ENCODE peak calls at places on chromosome 5, in six cellular contexts. T is heart right ventricle, S is psoas muscle, I is A549, D is OCI-LY7, R is neural progenitor cell. P is an unnamed sample. For H3K4me1, the result is how much of the 10 kb centered on the place peaks cover.

GRCh38 chr5:41637869-41638268 is 127.5 kb upstream of the PLCXD3 start:
- DNase-seq in R (no peak), T (no peak), D (peak), S (no peak), I (peak), P (no peak)

GRCh38 chr5:218457-219289 is 553 bp downstream of the SDHA start:
- DNase-seq in S (peak), R (peak), I (peak), T (peak), D (peak), P (no peak)

GRCh38 chr5:150302301-150303069 is at the start of gene ARSI:
- DNase-seq in T (peak), D (no peak), S (no peak), I (peak), R (peak), P (no peak)

GRCh38 chr5:19044931-19045695 is 942.9 kb downstream of the CDH18 start:
- DNase-seq in I (no peak), R (no peak), T (no peak), D (no peak), S (no peak), P (no peak)

GRCh38 chr5:125575561-125576504 is 829.4 kb upstream of the ZNF608 start:
- DNase-seq in S (no peak), T (no peak), D (no peak), R (peak), I (no peak), P (no peak)

GRCh38 chr5:159732220-159732619 is 184.1 kb upstream of the ADRA1B start:
- DNase-seq in R (no peak), D (no peak), S (no peak), T (no peak), I (no peak), P (no peak)

GRCh38 chr5:41636605-41637004 is 126.2 kb upstream of the PLCXD3 start:
- DNase-seq in D (peak), I (peak), T (no peak), S (no peak), R (peak), P (no peak)

GRCh38 chr5:164202338-164202737 is 696.9 kb downstream of the MAT2B start:
- DNase-seq in I (no peak), T (no peak), S (no peak), R (no peak), D (no peak), P (no peak)

GRCh38 chr5:73205309-73205708 is 32.3 kb downstream of the TMEM174 start:
- DNase-seq in I (no peak), D (no peak), T (no peak), R (no peak), S (no peak), P (no peak)

GRCh38 chr5:72383280-72384205 is 63.4 kb downstream of the PTCD2 start:
- DNase-seq in D (no peak), T (no peak), I (peak), R (no peak), S (no peak), P (no peak)

GRCh38 chr5:180464603-180464970 is 29.6 kb upstream of the CNOT6 start:
- DNase-seq in T (no peak), R (no peak), S (no peak), I (peak), D (no peak), P (no peak)

GRCh38 chr5:10699281-10699874 is 61.7 kb downstream of the DAP start:
- DNase-seq in T (no peak), R (no peak), S (no peak), I (no peak), D (peak), P (no peak)

GRCh38 chr5:1799602-1800469 is at the start of gene MRPL36:
- DNase-seq in S (peak), R (peak), I (peak), T (peak), D (peak), P (peak)

GRCh38 chr5:28214292-28214691 is 1175.9 kb upstream of the CDH9 start:
- DNase-seq in I (no peak), S (no peak), T (no peak), D (no peak), R (no peak), P (no peak)

GRCh38 chr5:98568336-98568735 is 205.1 kb upstream of the RGMB start:
- DNase-seq in R (no peak), T (no peak), D (no peak), I (no peak), S (no peak), P (no peak)

GRCh38 chr5:167530548-167530947 is 760.9 kb upstream of the WWC1 start:
- DNase-seq in I (no peak), S (no peak), R (no peak), T (no peak), D (no peak), P (no peak)

GRCh38 chr5:144183254-144183889 is 12.7 kb downstream of the KCTD16 start:
- DNase-seq in R (peak), D (peak), T (no peak), S (no peak), I (peak), P (no peak)

GRCh38 chr5:172530406-172530805 is 76.1 kb upstream of the SH3PXD2B start:
- DNase-seq in T (no peak), S (no peak), I (no peak), D (no peak), R (no peak), P (no peak)

GRCh38 chr5:56350595-56351170 is 117.6 kb upstream of the ANKRD55 start:
- DNase-seq in T (peak), D (no peak), S (peak), R (no peak), I (peak), P (peak)

GRCh38 chr5:17190242-17190778 is 27.1 kb upstream of the BASP1 start:
- DNase-seq in T (peak), D (peak), R (peak), S (no peak), I (peak), P (peak)

GRCh38 chr5:55324815-55325418 is 17.1 kb downstream of the MTREX start:
- DNase-seq in D (peak), T (no peak), S (no peak), I (peak), R (peak), P (no peak)

GRCh38 chr5:158701406-158702177 is 398.1 kb downstream of the EBF1 start:
- DNase-seq in R (no peak), D (no peak), I (peak), T (no peak), S (no peak), P (peak)

GRCh38 chr5:31587546-31587945 is 51.4 kb upstream of the PDZD2 start:
- DNase-seq in R (no peak), S (no peak), T (no peak), D (no peak), I (no peak), P (no peak)

GRCh38 chr5:159877894-159878448 is 38.3 kb upstream of the ADRA1B start:
- DNase-seq in T (peak), D (no peak), S (no peak), R (no peak), I (no peak), P (no peak)

GRCh38 chr5:135916638-135917263 is 21.1 kb upstream of the IL9 start:
- DNase-seq in I (no peak), S (no peak), D (no peak), R (no peak), T (no peak), P (no peak)

DNA sequence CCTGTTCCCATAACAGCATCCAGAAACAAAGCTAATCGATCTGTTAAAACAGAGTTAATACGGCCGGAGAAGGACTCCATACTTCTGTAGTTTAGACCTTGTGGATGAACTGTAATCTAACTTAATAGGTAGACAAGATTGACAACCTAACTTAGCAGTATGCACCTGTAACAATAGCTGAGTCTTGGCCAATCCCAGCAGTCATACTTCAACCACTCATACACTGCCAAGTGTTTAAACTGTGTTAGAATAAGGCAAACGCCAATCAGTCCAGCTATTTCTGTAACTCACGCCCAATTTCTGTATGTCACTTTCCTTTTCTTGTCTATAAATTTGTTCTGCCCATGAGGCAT is 33.7 kb upstream of the MACIR start:
- DNase-seq in I (no peak), S (no peak), R (no peak), D (no peak), T (no peak), P (no peak)
- TF ChIP-seq CTCF in I (no peak), S (no peak), R (no peak), D (no peak), T (no peak), P (no peak)

DNA sequence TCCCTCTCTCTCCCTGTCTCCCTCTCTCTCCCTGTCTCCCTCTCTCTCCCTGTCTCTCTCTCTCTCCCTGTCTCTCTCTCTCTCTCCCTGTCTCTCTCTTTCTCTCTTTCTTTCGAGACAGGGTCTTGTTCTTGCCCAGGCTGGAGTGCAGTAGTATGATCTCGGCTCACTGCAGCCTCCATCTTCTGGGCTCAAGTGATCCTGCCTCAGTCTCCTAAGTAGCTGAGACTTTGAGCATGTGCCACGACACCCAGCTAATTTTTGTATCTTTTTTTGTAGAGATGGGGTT is 14.3 kb downstream of the TRIO start:
- DNase-seq in D (no peak), R (no peak), T (no peak), I (no peak), S (no peak), P (no peak)
- H3K4me1 ChIP-seq in D (half or more), R (under half), T (half or more), I (half or more), S (half or more), P (under half)

GRCh38 chr5:168756517-168757391 is 177.6 kb upstream of the PANK3 start:
- DNase-seq in R (no peak), S (no peak), T (no peak), D (no peak), I (no peak), P (no peak)
- TF ChIP-seq CTCF in R (no peak), S (no peak), T (no peak), D (no peak), I (no peak), P (no peak)

GRCh38 chr5:96936431-96937221 is 746 bp downstream of the LNPEP start:
- DNase-seq in D (peak), R (peak), T (peak), I (peak), S (peak), P (peak)
- H3K4me1 ChIP-seq in D (under half), R (under half), T (under half), I (under half), S (half or more), P (under half)

DNA sequence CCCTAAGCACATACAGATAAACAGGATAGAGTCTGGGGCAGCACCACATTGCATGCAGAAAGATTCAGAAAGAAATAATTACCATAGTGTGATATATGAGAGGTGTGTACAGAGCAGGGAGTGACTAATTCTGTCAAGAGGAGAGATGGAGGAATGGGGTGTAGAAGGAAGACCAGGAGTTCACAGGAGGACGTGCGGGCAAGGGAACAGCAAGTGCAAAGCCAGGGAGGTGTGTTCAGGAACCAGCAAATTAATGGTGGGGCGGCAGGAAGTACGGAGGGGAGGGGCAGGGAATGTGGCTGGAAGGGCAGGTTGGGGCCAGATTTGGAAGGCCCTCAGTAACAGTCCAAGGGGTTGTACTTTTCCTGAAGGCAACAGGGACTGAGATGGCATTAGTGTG is 17.4 kb downstream of the EGR1 start:
- DNase-seq in T (no peak), I (no peak), R (no peak), D (no peak), S (no peak), P (no peak)
- TF ChIP-seq CTCF in T (no peak), I (no peak), R (no peak), D (no peak), S (no peak), P (no peak)

GRCh38 chr5:74643160-74643562 is 2.6 kb upstream of the ENC1 start:
- DNase-seq in S (no peak), R (no peak), I (peak), D (no peak), T (peak), P (no peak)
- H3K4me1 ChIP-seq in S (under half), R (under half), I (under half), D (under half), T (under half), P (under half)

DNA sequence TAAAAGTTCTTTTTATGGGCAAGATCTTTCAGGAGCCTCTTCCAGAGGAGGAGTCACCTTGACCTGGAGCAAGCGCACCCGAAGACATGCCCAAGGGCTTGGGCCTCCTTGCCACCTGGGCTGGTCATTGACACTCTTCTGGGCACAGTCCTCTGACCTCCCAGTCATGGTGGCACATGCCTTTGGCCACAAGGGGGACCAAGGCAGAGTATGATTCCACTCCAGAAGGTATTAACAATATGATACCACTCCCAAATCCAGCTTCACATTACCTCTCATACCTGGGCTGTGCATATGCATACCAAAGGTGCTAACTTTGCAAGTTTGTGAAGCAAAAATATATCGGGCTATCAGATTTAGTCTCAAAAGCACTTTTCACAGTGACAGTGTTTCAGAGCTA is 84.6 kb downstream of the MAST4 start:
- DNase-seq in I (no peak), R (peak), S (no peak), D (no peak), T (no peak), P (no peak)
- TF ChIP-seq CTCF in I (no peak), R (peak), S (no peak), D (peak), T (no peak), P (no peak)

DNA sequence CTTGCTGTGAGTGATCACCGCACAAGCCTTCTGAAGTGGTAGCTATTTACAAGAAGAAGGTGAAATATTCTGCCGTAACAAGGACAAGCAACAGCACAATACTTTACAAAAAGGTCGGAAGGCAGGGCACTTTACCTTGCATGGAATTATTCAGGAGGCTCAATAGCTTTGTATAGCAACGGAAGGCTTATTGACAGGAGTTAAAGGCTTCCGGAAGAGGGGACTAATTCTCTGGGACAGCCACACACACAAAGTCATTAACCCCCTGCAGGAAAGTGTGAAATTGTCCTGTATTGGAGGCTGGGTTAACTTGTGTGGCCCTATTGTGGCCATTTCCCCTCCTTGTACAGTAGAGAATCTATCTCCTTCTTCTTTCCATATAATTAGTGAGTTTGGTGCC is 199.3 kb upstream of the SEMA6A start:
- DNase-seq in S (no peak), D (no peak), R (peak), T (no peak), I (no peak), P (no peak)
- H3K4me1 ChIP-seq in S (under half), D (under half), R (half or more), T (under half), I (under half), P (under half)

DNA sequence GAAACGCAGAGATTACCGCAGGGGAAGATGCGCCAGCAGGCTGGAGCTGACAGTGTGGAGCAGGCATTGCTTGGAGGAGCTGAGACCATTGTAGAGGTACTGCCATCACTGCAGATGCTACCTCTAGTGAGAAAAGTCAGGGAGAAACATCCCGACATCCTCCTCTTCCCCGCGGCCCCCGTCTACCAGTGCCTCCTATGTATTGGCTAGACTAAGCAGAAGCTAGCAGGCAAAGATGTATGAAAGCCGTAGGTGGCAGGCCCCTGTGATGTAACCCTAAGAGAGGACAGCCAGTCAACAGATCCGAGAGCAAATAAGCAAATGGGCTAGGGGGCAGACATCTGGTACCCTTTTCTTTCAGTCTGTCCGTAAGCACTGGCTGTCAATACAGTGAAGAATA is 115.5 kb upstream of the ACTBL2 start:
- DNase-seq in S (no peak), T (no peak), R (no peak), D (no peak), I (no peak), P (no peak)
- TF ChIP-seq CTCF in S (no peak), T (no peak), R (no peak), D (no peak), I (no peak), P (no peak)

P was measured in tibial artery.